ENCODE peak calls at places on chromosomes 1 and 21, in six cellular contexts. A is NCI-H1436; M is CD4-positive, alpha-beta memory T cell; Q is WTC11; N is naive thymus-derived CD8-positive, alpha-beta T cell; P is KG1. X is an unnamed sample.

GRCh38 chr1:15167386-15167785 is 13.8 kb downstream of the TMEM51 start:
- DNase-seq in A (no peak), M (no peak), Q (no peak), N (no peak), P (no peak), X (no peak)

GRCh38 chr1:55374801-55375616 is 159.8 kb upstream of the USP24 start:
- DNase-seq in A (no peak), M (no peak), Q (no peak), N (no peak), P (no peak), X (no peak)

GRCh38 chr1:119712342-119713038 is 756 bp downstream of the PHGDH start:
- DNase-seq in A (peak), M (no peak), Q (peak), N (peak), P (peak), X (no peak)

GRCh38 chr1:211381481-211382181 is 55.0 kb downstream of the TRAF5 start:
- DNase-seq in A (no peak), M (no peak), Q (no peak), N (no peak), P (no peak), X (no peak)

GRCh38 chr1:236516929-236517704 is 6.7 kb upstream of the LGALS8 start:
- DNase-seq in A (no peak), M (peak), Q (no peak), N (no peak), P (no peak), X (no peak)

GRCh38 chr1:214640431-214641213 is 37.6 kb downstream of the CENPF start:
- DNase-seq in A (no peak), M (peak), Q (no peak), N (no peak), P (no peak), X (no peak)

GRCh38 chr1:206672844-206673758 is 11.6 kb upstream of the MAPKAPK2 start:
- DNase-seq in A (peak), M (no peak), Q (no peak), N (no peak), P (no peak), X (peak)

GRCh38 chr1:232142403-232143314 is 487.3 kb downstream of the SIPA1L2 start:
- DNase-seq in A (no peak), M (no peak), Q (no peak), N (no peak), P (no peak), X (no peak)

GRCh38 chr1:201842472-201843020 is 13.6 kb downstream of the IPO9 start:
- DNase-seq in A (no peak), M (no peak), Q (no peak), N (no peak), P (no peak), X (no peak)

GRCh38 chr1:66271904-66272254 is 262.1 kb upstream of the SGIP1 start:
- DNase-seq in A (no peak), M (no peak), Q (no peak), N (no peak), P (no peak), X (no peak)

GRCh38 chr1:207847116-207847515 is 63.8 kb downstream of the CD34 start:
- DNase-seq in A (no peak), M (no peak), Q (no peak), N (no peak), P (no peak), X (no peak)

GRCh38 chr1:1349256-1350012 is at the start of gene DVL1:
- DNase-seq in A (peak), M (peak), Q (peak), N (peak), P (peak), X (no peak)

GRCh38 chr1:27416387-27417111 is 24.1 kb downstream of the GPR3 start:
- DNase-seq in A (peak), M (peak), Q (no peak), N (no peak), P (peak), X (no peak)

GRCh38 chr21:44463716-44464115 is 8.4 kb downstream of the LRRC3 start:
- DNase-seq in A (no peak), M (no peak), Q (no peak), N (no peak), P (no peak), X (no peak)

GRCh38 chr1:192005976-192006375 is 152.3 kb upstream of the RGS18 start:
- DNase-seq in A (no peak), M (no peak), Q (no peak), N (no peak), P (no peak), X (no peak)

GRCh38 chr1:109803901-109804331 is 40.2 kb upstream of the EPS8L3 start:
- DNase-seq in A (peak), M (no peak), Q (no peak), N (no peak), P (no peak), X (no peak)

GRCh38 chr1:206741142-206741701 is 29.4 kb upstream of the IL19 start:
- DNase-seq in A (no peak), M (no peak), Q (no peak), N (no peak), P (no peak), X (no peak)

GRCh38 chr1:115495603-115496002 is 146.2 kb upstream of the VANGL1 start:
- DNase-seq in A (no peak), M (no peak), Q (no peak), N (no peak), P (no peak), X (no peak)

GRCh38 chr1:6603851-6604558 is 1.3 kb upstream of the KLHL21 start:
- DNase-seq in A (no peak), M (no peak), Q (peak), N (no peak), P (no peak), X (no peak)

GRCh38 chr1:148263906-148264255 is 111.8 kb upstream of the NBPF11 start:
- DNase-seq in A (no peak), M (no peak), Q (peak), N (no peak), P (no peak), X (no peak)

GRCh38 chr1:37722181-37723071 is 30.1 kb downstream of the CDCA8 start:
- DNase-seq in A (no peak), M (no peak), Q (no peak), N (no peak), P (no peak), X (no peak)

GRCh38 chr1:87017994-87018672 is 103.7 kb downstream of the HS2ST1 start:
- DNase-seq in A (no peak), M (no peak), Q (no peak), N (no peak), P (no peak), X (no peak)

X was measured in NCI-H187 treated with DMSO at 0.1 percent for 48 hours.